ENCODE peak calls at places on chromosomes 5 and 9, in seven cellular contexts. One of them, this sample, is unnamed. For H3K4me1, the result is how much of the 10 kb centered on the place peaks cover.

GRCh38 chr5:65483474-65484346 is 2.0 kb upstream of the ADAMTS6 start:
- DNase-seq in heart left ventricle: no peak
- DNase-seq in ovary: no peak
- DNase-seq in CD8-positive, alpha-beta memory T cell: peak
- DNase-seq in DND-41: no peak
- DNase-seq in neuronal stem cell: no peak
- DNase-seq in Peyer's patch: no peak
- DNase-seq in this sample: no peak

GRCh38 chr9:23683476-23684095 is 142.5 kb downstream of the ELAVL2 start:
- DNase-seq in heart left ventricle: no peak
- DNase-seq in ovary: no peak
- DNase-seq in CD8-positive, alpha-beta memory T cell: no peak
- DNase-seq in DND-41: no peak
- DNase-seq in neuronal stem cell: no peak
- DNase-seq in Peyer's patch: no peak
- DNase-seq in this sample: no peak

GRCh38 chr5:5203441-5203840 is 63.3 kb downstream of the ADAMTS16 start:
- DNase-seq in heart left ventricle: no peak
- DNase-seq in ovary: no peak
- DNase-seq in CD8-positive, alpha-beta memory T cell: no peak
- DNase-seq in DND-41: no peak
- DNase-seq in neuronal stem cell: no peak
- DNase-seq in Peyer's patch: no peak
- DNase-seq in this sample: no peak

GRCh38 chr9:33024966-33025571 is at the start of gene DNAJA1:
- DNase-seq in heart left ventricle: peak
- DNase-seq in ovary: peak
- DNase-seq in CD8-positive, alpha-beta memory T cell: peak
- DNase-seq in DND-41: peak
- DNase-seq in neuronal stem cell: peak
- DNase-seq in Peyer's patch: peak
- DNase-seq in this sample: peak

GRCh38 chr5:6143523-6143922 is 234.8 kb downstream of the MED10 start:
- DNase-seq in heart left ventricle: no peak
- DNase-seq in ovary: no peak
- DNase-seq in CD8-positive, alpha-beta memory T cell: no peak
- DNase-seq in DND-41: no peak
- DNase-seq in neuronal stem cell: no peak
- DNase-seq in Peyer's patch: no peak
- DNase-seq in this sample: no peak

GRCh38 chr5:93252165-93252564 is 328.9 kb downstream of the NR2F1-AS1 start:
- DNase-seq in heart left ventricle: no peak
- DNase-seq in ovary: no peak
- DNase-seq in CD8-positive, alpha-beta memory T cell: no peak
- DNase-seq in DND-41: no peak
- DNase-seq in neuronal stem cell: no peak
- DNase-seq in Peyer's patch: no peak
- DNase-seq in this sample: no peak

GRCh38 chr5:31442253-31442820 is 89.6 kb downstream of the DROSHA start:
- DNase-seq in heart left ventricle: no peak
- DNase-seq in ovary: no peak
- DNase-seq in CD8-positive, alpha-beta memory T cell: no peak
- DNase-seq in DND-41: no peak
- DNase-seq in neuronal stem cell: no peak
- DNase-seq in Peyer's patch: no peak
- DNase-seq in this sample: no peak

GRCh38 chr5:76230711-76231285 is 147.6 kb downstream of the SV2C start:
- DNase-seq in heart left ventricle: no peak
- DNase-seq in ovary: no peak
- DNase-seq in CD8-positive, alpha-beta memory T cell: no peak
- DNase-seq in DND-41: no peak
- DNase-seq in neuronal stem cell: no peak
- DNase-seq in Peyer's patch: no peak
- DNase-seq in this sample: no peak

GRCh38 chr5:109826-110225 is 17.9 kb downstream of the PLEKHG4B start:
- DNase-seq in heart left ventricle: no peak
- DNase-seq in ovary: no peak
- DNase-seq in CD8-positive, alpha-beta memory T cell: no peak
- DNase-seq in DND-41: no peak
- DNase-seq in neuronal stem cell: no peak
- DNase-seq in Peyer's patch: no peak
- DNase-seq in this sample: no peak

GRCh38 chr5:137888875-137889759 is at the start of gene PKD2L2:
- DNase-seq in heart left ventricle: peak
- DNase-seq in ovary: peak
- DNase-seq in CD8-positive, alpha-beta memory T cell: peak
- DNase-seq in DND-41: peak
- DNase-seq in neuronal stem cell: peak
- DNase-seq in Peyer's patch: peak
- DNase-seq in this sample: peak

GRCh38 chr5:178234753-178235599 is 2.4 kb upstream of the PHYKPL start:
- DNase-seq in heart left ventricle: peak
- DNase-seq in ovary: peak
- DNase-seq in CD8-positive, alpha-beta memory T cell: peak
- DNase-seq in DND-41: peak
- DNase-seq in neuronal stem cell: peak
- DNase-seq in Peyer's patch: peak
- DNase-seq in this sample: peak
- H3K4me1 ChIP-seq in heart left ventricle: half or more
- H3K4me1 ChIP-seq in ovary: under half
- H3K4me1 ChIP-seq in CD8-positive, alpha-beta memory T cell: half or more
- H3K4me1 ChIP-seq in DND-41: under half
- H3K4me1 ChIP-seq in neuronal stem cell: under half
- H3K4me1 ChIP-seq in Peyer's patch: half or more
- H3K4me1 ChIP-seq in this sample: half or more

GRCh38 chr5:143162810-143163209 is 240.7 kb downstream of the NR3C1 start:
- DNase-seq in heart left ventricle: no peak
- DNase-seq in ovary: no peak
- DNase-seq in CD8-positive, alpha-beta memory T cell: no peak
- DNase-seq in DND-41: no peak
- DNase-seq in neuronal stem cell: no peak
- DNase-seq in Peyer's patch: no peak
- DNase-seq in this sample: no peak
- H3K4me1 ChIP-seq in heart left ventricle: under half
- H3K4me1 ChIP-seq in ovary: under half
- H3K4me1 ChIP-seq in CD8-positive, alpha-beta memory T cell: under half
- H3K4me1 ChIP-seq in DND-41: under half
- H3K4me1 ChIP-seq in neuronal stem cell: under half
- H3K4me1 ChIP-seq in Peyer's patch: under half
- H3K4me1 ChIP-seq in this sample: under half

GRCh38 chr5:132369012-132369470 is 469 bp upstream of the SLC22A5 start:
- DNase-seq in heart left ventricle: no peak
- DNase-seq in ovary: no peak
- DNase-seq in CD8-positive, alpha-beta memory T cell: no peak
- DNase-seq in DND-41: no peak
- DNase-seq in neuronal stem cell: no peak
- DNase-seq in Peyer's patch: no peak
- DNase-seq in this sample: no peak

GRCh38 chr5:132371603-132371994 is 2.1 kb downstream of the SLC22A5 start:
- DNase-seq in heart left ventricle: no peak
- DNase-seq in ovary: no peak
- DNase-seq in CD8-positive, alpha-beta memory T cell: no peak
- DNase-seq in DND-41: no peak
- DNase-seq in neuronal stem cell: no peak
- DNase-seq in Peyer's patch: no peak
- DNase-seq in this sample: no peak

GRCh38 chr5:132370241-132370820 is 821 bp downstream of the SLC22A5 start:
- DNase-seq in heart left ventricle: no peak
- DNase-seq in ovary: peak
- DNase-seq in CD8-positive, alpha-beta memory T cell: no peak
- DNase-seq in DND-41: no peak
- DNase-seq in neuronal stem cell: no peak
- DNase-seq in Peyer's patch: no peak
- DNase-seq in this sample: no peak

GRCh38 chr5:132372122-132372521 is 2.6 kb downstream of the SLC22A5 start:
- DNase-seq in heart left ventricle: no peak
- DNase-seq in ovary: no peak
- DNase-seq in CD8-positive, alpha-beta memory T cell: no peak
- DNase-seq in DND-41: no peak
- DNase-seq in neuronal stem cell: no peak
- DNase-seq in Peyer's patch: no peak
- DNase-seq in this sample: no peak

DNA sequence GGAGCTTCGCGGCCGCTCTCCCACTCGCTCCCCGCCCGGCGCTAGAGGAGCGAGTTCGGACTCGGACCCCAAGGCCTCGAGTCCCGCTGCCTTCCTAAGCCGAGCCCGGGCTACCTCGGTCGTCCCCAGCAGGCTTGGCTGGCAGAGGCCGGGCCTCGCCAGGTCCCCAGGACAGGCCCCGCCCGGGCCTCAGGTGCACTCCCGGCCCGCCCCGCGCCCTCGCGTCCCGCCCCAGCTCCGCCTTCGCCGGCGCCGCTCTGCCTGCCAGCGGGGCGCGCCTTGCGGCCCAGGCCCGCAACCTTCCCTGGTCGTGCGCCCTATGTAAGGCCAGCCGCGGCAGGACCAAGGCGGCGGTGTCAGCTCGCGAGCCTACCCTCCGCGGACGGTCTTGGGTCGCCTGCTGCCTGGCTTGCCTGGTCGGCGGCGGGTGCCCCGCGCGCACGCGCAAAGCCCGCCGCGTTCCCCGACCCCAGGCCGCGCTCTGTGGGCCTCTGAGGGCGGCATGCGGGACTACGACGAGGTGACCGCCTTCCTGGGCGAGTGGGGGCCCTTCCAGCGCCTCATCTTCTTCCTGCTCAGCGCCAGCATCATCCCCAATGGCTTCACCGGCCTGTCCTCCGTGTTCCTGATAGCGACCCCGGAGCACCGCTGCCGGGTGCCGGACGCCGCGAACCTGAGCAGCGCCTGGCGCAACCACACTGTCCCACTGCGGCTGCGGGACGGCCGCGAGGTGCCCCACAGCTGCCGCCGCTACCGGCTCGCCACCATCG is at the start of gene SLC22A5:
- DNase-seq in heart left ventricle: peak
- DNase-seq in ovary: peak
- DNase-seq in CD8-positive, alpha-beta memory T cell: peak
- DNase-seq in DND-41: no peak
- DNase-seq in neuronal stem cell: peak
- DNase-seq in Peyer's patch: peak
- DNase-seq in this sample: peak
- H3K4me1 ChIP-seq in heart left ventricle: under half
- H3K4me1 ChIP-seq in ovary: under half
- H3K4me1 ChIP-seq in CD8-positive, alpha-beta memory T cell: under half
- H3K4me1 ChIP-seq in DND-41: under half
- H3K4me1 ChIP-seq in neuronal stem cell: under half
- H3K4me1 ChIP-seq in Peyer's patch: under half
- H3K4me1 ChIP-seq in this sample: under half

GRCh38 chr9:21550392-21550791 is 68.3 kb upstream of the IFNE start:
- DNase-seq in heart left ventricle: no peak
- DNase-seq in ovary: no peak
- DNase-seq in CD8-positive, alpha-beta memory T cell: no peak
- DNase-seq in DND-41: no peak
- DNase-seq in neuronal stem cell: no peak
- DNase-seq in Peyer's patch: no peak
- DNase-seq in this sample: no peak
- H3K4me1 ChIP-seq in heart left ventricle: under half
- H3K4me1 ChIP-seq in ovary: under half
- H3K4me1 ChIP-seq in CD8-positive, alpha-beta memory T cell: under half
- H3K4me1 ChIP-seq in DND-41: under half
- H3K4me1 ChIP-seq in neuronal stem cell: under half
- H3K4me1 ChIP-seq in Peyer's patch: under half
- H3K4me1 ChIP-seq in this sample: under half

DNA sequence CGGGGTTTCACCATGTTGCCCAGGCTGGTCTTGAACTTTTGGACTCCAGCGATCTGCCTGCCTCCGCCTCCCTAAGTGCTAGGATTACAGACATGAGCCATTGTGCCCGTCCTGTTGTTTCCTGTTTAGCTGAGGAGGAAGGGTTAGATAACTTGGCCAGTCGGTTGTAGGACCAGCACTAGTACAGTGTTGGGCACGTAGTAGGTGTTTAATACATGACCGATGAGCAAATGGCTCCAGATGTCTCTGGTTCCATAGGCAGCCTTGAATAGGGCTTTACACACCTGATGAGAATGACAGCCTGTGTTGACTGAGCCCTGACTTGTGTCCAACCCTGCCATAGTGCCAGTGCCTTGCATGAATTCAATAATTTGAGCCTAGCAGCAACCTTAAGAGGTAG is 1.8 kb downstream of the EHMT1 start:
- DNase-seq in heart left ventricle: no peak
- DNase-seq in ovary: no peak
- DNase-seq in CD8-positive, alpha-beta memory T cell: no peak
- DNase-seq in DND-41: no peak
- DNase-seq in neuronal stem cell: no peak
- DNase-seq in Peyer's patch: no peak
- DNase-seq in this sample: no peak
- H3K4me1 ChIP-seq in heart left ventricle: under half
- H3K4me1 ChIP-seq in ovary: under half
- H3K4me1 ChIP-seq in CD8-positive, alpha-beta memory T cell: under half
- H3K4me1 ChIP-seq in DND-41: under half
- H3K4me1 ChIP-seq in neuronal stem cell: under half
- H3K4me1 ChIP-seq in Peyer's patch: under half
- H3K4me1 ChIP-seq in this sample: under half

DNA sequence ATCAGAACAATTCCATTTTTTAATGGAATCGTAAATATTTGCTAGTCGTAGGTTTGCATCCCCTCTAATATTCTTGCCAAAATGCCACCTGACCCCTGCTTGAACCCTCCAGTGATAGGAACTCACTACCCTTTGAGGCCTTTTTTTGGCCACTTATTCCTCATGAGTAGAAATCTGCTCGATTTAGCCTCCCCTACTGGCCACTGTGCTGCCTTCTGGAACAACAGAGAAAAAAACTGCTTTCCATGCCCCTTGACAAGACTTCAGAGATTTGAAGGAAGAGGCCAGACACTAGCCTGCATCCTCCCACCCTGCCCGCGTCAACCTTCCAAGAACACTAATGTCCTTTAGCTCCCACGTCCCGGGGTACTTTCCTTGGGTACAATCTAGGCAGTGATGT is 4.1 kb downstream of the CCDC69 start:
- DNase-seq in heart left ventricle: no peak
- DNase-seq in ovary: no peak
- DNase-seq in CD8-positive, alpha-beta memory T cell: no peak
- DNase-seq in DND-41: no peak
- DNase-seq in neuronal stem cell: no peak
- DNase-seq in Peyer's patch: no peak
- DNase-seq in this sample: no peak
- H3K4me1 ChIP-seq in heart left ventricle: half or more
- H3K4me1 ChIP-seq in ovary: under half
- H3K4me1 ChIP-seq in CD8-positive, alpha-beta memory T cell: half or more
- H3K4me1 ChIP-seq in DND-41: half or more
- H3K4me1 ChIP-seq in neuronal stem cell: under half
- H3K4me1 ChIP-seq in Peyer's patch: half or more
- H3K4me1 ChIP-seq in this sample: half or more

GRCh38 chr5:1794896-1795290 is 4.7 kb downstream of the MRPL36 start:
- DNase-seq in heart left ventricle: no peak
- DNase-seq in ovary: no peak
- DNase-seq in CD8-positive, alpha-beta memory T cell: no peak
- DNase-seq in DND-41: no peak
- DNase-seq in neuronal stem cell: no peak
- DNase-seq in Peyer's patch: peak
- DNase-seq in this sample: no peak

GRCh38 chr5:1795506-1795905 is 4.1 kb downstream of the MRPL36 start:
- DNase-seq in heart left ventricle: no peak
- DNase-seq in ovary: no peak
- DNase-seq in CD8-positive, alpha-beta memory T cell: no peak
- DNase-seq in DND-41: no peak
- DNase-seq in neuronal stem cell: no peak
- DNase-seq in Peyer's patch: peak
- DNase-seq in this sample: no peak

GRCh38 chr5:1792842-1793266 is 6.8 kb downstream of the MRPL36 start:
- DNase-seq in heart left ventricle: no peak
- DNase-seq in ovary: no peak
- DNase-seq in CD8-positive, alpha-beta memory T cell: peak
- DNase-seq in DND-41: peak
- DNase-seq in neuronal stem cell: no peak
- DNase-seq in Peyer's patch: peak
- DNase-seq in this sample: peak

GRCh38 chr5:1793301-1793740 is 6.3 kb downstream of the MRPL36 start:
- DNase-seq in heart left ventricle: no peak
- DNase-seq in ovary: no peak
- DNase-seq in CD8-positive, alpha-beta memory T cell: no peak
- DNase-seq in DND-41: no peak
- DNase-seq in neuronal stem cell: no peak
- DNase-seq in Peyer's patch: peak
- DNase-seq in this sample: peak

GRCh38 chr5:1793966-1794895 is 5.4 kb downstream of the MRPL36 start:
- DNase-seq in heart left ventricle: no peak
- DNase-seq in ovary: no peak
- DNase-seq in CD8-positive, alpha-beta memory T cell: no peak
- DNase-seq in DND-41: no peak
- DNase-seq in neuronal stem cell: no peak
- DNase-seq in Peyer's patch: peak
- DNase-seq in this sample: no peak
- H3K4me1 ChIP-seq in heart left ventricle: under half
- H3K4me1 ChIP-seq in ovary: under half
- H3K4me1 ChIP-seq in CD8-positive, alpha-beta memory T cell: under half
- H3K4me1 ChIP-seq in DND-41: under half
- H3K4me1 ChIP-seq in neuronal stem cell: under half
- H3K4me1 ChIP-seq in Peyer's patch: under half
- H3K4me1 ChIP-seq in this sample: half or more